ENCODE peak calls at places on chromosomes 1 and 21, in ten cellular contexts. P is NCI-H2081, H is T-helper 17 cell, M is pons, S is upper lobe of right lung, D is cardiac septum, F is anterior cingulate cortex, W is MM.1S, I is GM10248, Z is BE2C. U is an unnamed sample.

GRCh38 chr1:39381839-39382238 is 109.6 kb upstream of the BMP8A start:
- DNase-seq in P (no peak), H (no peak), M (no peak), S (no peak), D (no peak), F (no peak), W (no peak), I (no peak), Z (no peak), U (no peak)

GRCh38 chr1:234260578-234260977 is 112.7 kb upstream of the COA6 start:
- DNase-seq in P (no peak), H (no peak), M (no peak), S (no peak), D (no peak), F (no peak), W (no peak), I (no peak), Z (no peak), U (peak)

GRCh38 chr1:209747580-209748262 is 8.1 kb upstream of the TRAF3IP3 start:
- DNase-seq in P (peak), H (peak), M (peak), S (peak), D (peak), F (peak), W (peak), I (peak), Z (peak), U (peak)

GRCh38 chr1:27473755-27474154 is 16.2 kb downstream of the WASF2 start:
- DNase-seq in P (no peak), H (no peak), M (no peak), S (no peak), D (no peak), F (no peak), W (no peak), I (no peak), Z (no peak), U (no peak)

GRCh38 chr1:53462769-53463501 is 3.7 kb downstream of the DMRTB1 start:
- DNase-seq in P (no peak), H (no peak), M (no peak), S (no peak), D (no peak), F (no peak), W (no peak), I (peak), Z (peak), U (no peak)

GRCh38 chr21:42237161-42237560 is 18.2 kb downstream of the ABCG1 start:
- DNase-seq in P (no peak), H (no peak), M (no peak), S (no peak), D (no peak), F (no peak), W (no peak), I (no peak), Z (no peak), U (no peak)

GRCh38 chr1:184214128-184214527 is 162.6 kb downstream of the TSEN15 start:
- DNase-seq in P (no peak), H (no peak), M (no peak), S (peak), D (no peak), F (no peak), W (no peak), I (no peak), Z (no peak), U (no peak)

GRCh38 chr1:246373828-246374569 is 133.1 kb downstream of the SMYD3 start:
- DNase-seq in P (no peak), H (no peak), M (no peak), S (no peak), D (no peak), F (no peak), W (no peak), I (no peak), Z (no peak), U (no peak)

GRCh38 chr1:3900150-3900968 is at the start of gene C1orf174:
- DNase-seq in P (peak), H (peak), M (peak), S (peak), D (peak), F (peak), W (peak), I (peak), Z (peak), U (peak)

GRCh38 chr21:44985441-44986401 is 45.9 kb downstream of the SLX9 start:
- DNase-seq in P (no peak), H (no peak), M (no peak), S (peak), D (peak), F (no peak), W (no peak), I (no peak), Z (peak), U (no peak)

GRCh38 chr1:31099283-31100063 is 34.0 kb upstream of the PUM1 start:
- DNase-seq in P (no peak), H (no peak), M (no peak), S (no peak), D (no peak), F (no peak), W (no peak), I (no peak), Z (no peak), U (no peak)

GRCh38 chr1:161033751-161034150 is 5.0 kb downstream of the TSTD1 start:
- DNase-seq in P (no peak), H (no peak), M (no peak), S (no peak), D (no peak), F (no peak), W (peak), I (no peak), Z (no peak), U (peak)

GRCh38 chr1:67737875-67738274 is 52.9 kb downstream of the GADD45A start:
- DNase-seq in P (no peak), H (no peak), M (no peak), S (no peak), D (no peak), F (no peak), W (no peak), I (no peak), Z (no peak), U (no peak)

GRCh38 chr1:220511785-220512184 is 16.2 kb upstream of the MARK1 start:
- DNase-seq in P (no peak), H (no peak), M (no peak), S (peak), D (no peak), F (no peak), W (no peak), I (no peak), Z (peak), U (peak)

GRCh38 chr1:184822267-184822666 is 67.6 kb upstream of the EDEM3 start:
- DNase-seq in P (peak), H (no peak), M (no peak), S (no peak), D (no peak), F (no peak), W (peak), I (no peak), Z (no peak), U (no peak)

GRCh38 chr1:177172866-177173265 is 2.1 kb downstream of the BRINP2 start:
- DNase-seq in P (no peak), H (no peak), M (no peak), S (no peak), D (no peak), F (no peak), W (no peak), I (no peak), Z (no peak), U (no peak)

GRCh38 chr1:42332877-42333276 is 2.2 kb downstream of the FOXJ3 start:
- DNase-seq in P (no peak), H (no peak), M (no peak), S (no peak), D (no peak), F (no peak), W (no peak), I (no peak), Z (no peak), U (no peak)

GRCh38 chr21:37564924-37565529 is 198.5 kb downstream of the DYRK1A start:
- DNase-seq in P (peak), H (no peak), M (peak), S (no peak), D (no peak), F (no peak), W (no peak), I (no peak), Z (no peak), U (no peak)

GRCh38 chr1:56967900-56968832 is 2.4 kb upstream of the C8B start:
- DNase-seq in P (no peak), H (no peak), M (no peak), S (peak), D (no peak), F (no peak), W (no peak), I (peak), Z (peak), U (no peak)

GRCh38 chr1:116533425-116533820 is 37.4 kb downstream of the CD58 start:
- DNase-seq in P (no peak), H (no peak), M (no peak), S (no peak), D (no peak), F (no peak), W (no peak), I (no peak), Z (no peak), U (no peak)

GRCh38 chr1:85133565-85134159 is 67.2 kb downstream of the SYDE2 start:
- DNase-seq in P (no peak), H (no peak), M (no peak), S (no peak), D (no peak), F (no peak), W (no peak), I (no peak), Z (no peak), U (no peak)

GRCh38 chr1:94738371-94738770 is 81.8 kb upstream of the SLC44A3 start:
- DNase-seq in P (no peak), H (no peak), M (no peak), S (no peak), D (no peak), F (no peak), W (no peak), I (no peak), Z (no peak), U (no peak)

GRCh38 chr1:92990828-92991227 is 29.6 kb upstream of the DIPK1A start:
- DNase-seq in P (no peak), H (no peak), M (no peak), S (no peak), D (no peak), F (no peak), W (peak), I (no peak), Z (no peak), U (no peak)

GRCh38 chr1:203360772-203361171 is 9.8 kb upstream of the FMOD start:
- DNase-seq in P (no peak), H (no peak), M (no peak), S (no peak), D (no peak), F (peak), W (no peak), I (no peak), Z (peak), U (no peak)

GRCh38 chr1:97396463-97396862 is 524.4 kb downstream of the DPYD start:
- DNase-seq in P (no peak), H (no peak), M (no peak), S (no peak), D (no peak), F (no peak), W (no peak), I (no peak), Z (no peak), U (no peak)

GRCh38 chr1:165631403-165632151 is 543 bp downstream of the MGST3 start:
- DNase-seq in P (peak), H (no peak), M (peak), S (peak), D (no peak), F (peak), W (peak), I (peak), Z (peak), U (peak)

GRCh38 chr1:7831458-7831857 is 21.4 kb downstream of the UTS2 start:
- DNase-seq in P (no peak), H (no peak), M (peak), S (no peak), D (no peak), F (no peak), W (no peak), I (no peak), Z (no peak), U (no peak)

GRCh38 chr1:230901711-230902110 is 33.4 kb upstream of the C1orf198 start:
- DNase-seq in P (no peak), H (no peak), M (no peak), S (peak), D (no peak), F (no peak), W (no peak), I (no peak), Z (no peak), U (no peak)

GRCh38 chr1:84350550-84350949 is 47.7 kb upstream of the DNASE2B start:
- DNase-seq in P (no peak), H (no peak), M (peak), S (no peak), D (no peak), F (no peak), W (no peak), I (no peak), Z (no peak), U (no peak)

GRCh38 chr1:43704838-43705237 is 2.5 kb upstream of the ST3GAL3 start:
- DNase-seq in P (no peak), H (no peak), M (no peak), S (no peak), D (no peak), F (no peak), W (no peak), I (no peak), Z (no peak), U (no peak)

GRCh38 chr1:90973897-90974798 is 47.7 kb downstream of the ZNF644 start:
- DNase-seq in P (no peak), H (no peak), M (no peak), S (no peak), D (no peak), F (no peak), W (no peak), I (no peak), Z (no peak), U (peak)

GRCh38 chr1:83543222-83543973 is 455.5 kb downstream of the TTLL7 start:
- DNase-seq in P (no peak), H (no peak), M (no peak), S (no peak), D (no peak), F (no peak), W (no peak), I (no peak), Z (no peak), U (no peak)

GRCh38 chr1:99548924-99549605 is 96.8 kb upstream of the PALMD start:
- DNase-seq in P (peak), H (no peak), M (peak), S (no peak), D (no peak), F (no peak), W (peak), I (no peak), Z (peak), U (no peak)

GRCh38 chr1:20875198-20875973 is 88.3 kb upstream of the HP1BP3 start:
- DNase-seq in P (no peak), H (no peak), M (no peak), S (no peak), D (no peak), F (no peak), W (no peak), I (no peak), Z (no peak), U (no peak)

GRCh38 chr21:15894596-15894995 is 164.8 kb downstream of the USP25 start:
- DNase-seq in P (no peak), H (no peak), M (peak), S (no peak), D (no peak), F (no peak), W (no peak), I (no peak), Z (no peak), U (no peak)

GRCh38 chr1:3515774-3516480 is 61.5 kb downstream of the ARHGEF16 start:
- DNase-seq in P (no peak), H (no peak), M (no peak), S (no peak), D (no peak), F (no peak), W (no peak), I (no peak), Z (no peak), U (no peak)

GRCh38 chr1:180424848-180425457 is 77.4 kb downstream of the ACBD6 start:
- DNase-seq in P (peak), H (no peak), M (no peak), S (no peak), D (no peak), F (no peak), W (no peak), I (no peak), Z (peak), U (no peak)

GRCh38 chr21:30882907-30883597 is 1.7 kb upstream of the KRTAP11-1 start:
- DNase-seq in P (no peak), H (no peak), M (no peak), S (no peak), D (no peak), F (no peak), W (no peak), I (no peak), Z (no peak), U (peak)

U was measured in foreskin keratinocyte.